ENCODE peak calls at places on chromosomes 7 and 10, in five cellular contexts. One of them, this sample, is unnamed. For H3K4me1, the result is how much of the 10 kb centered on the place peaks cover.

GRCh38 chr10:8331896-8332729 is 277.6 kb downstream of the GATA3 start:
- DNase-seq in neuronal stem cell: peak
- DNase-seq in GM23338: peak
- DNase-seq in endothelial cell of umbilical vein: peak
- DNase-seq in neural progenitor cell: peak
- DNase-seq in this sample: no peak

GRCh38 chr10:51430506-51430905 is 268.9 kb downstream of the CSTF2T start:
- DNase-seq in neuronal stem cell: no peak
- DNase-seq in GM23338: no peak
- DNase-seq in endothelial cell of umbilical vein: no peak
- DNase-seq in neural progenitor cell: no peak
- DNase-seq in this sample: no peak

GRCh38 chr10:34299105-34299611 is 515.9 kb downstream of the PARD3 start:
- DNase-seq in neuronal stem cell: no peak
- DNase-seq in GM23338: no peak
- DNase-seq in endothelial cell of umbilical vein: peak
- DNase-seq in neural progenitor cell: no peak
- DNase-seq in this sample: no peak

GRCh38 chr7:1512781-1513656 is 8.8 kb upstream of the INTS1 start:
- DNase-seq in neuronal stem cell: no peak
- DNase-seq in GM23338: no peak
- DNase-seq in endothelial cell of umbilical vein: peak
- DNase-seq in neural progenitor cell: no peak
- DNase-seq in this sample: peak

GRCh38 chr7:37107047-37107446 is 341.6 kb downstream of the ELMO1 start:
- DNase-seq in neuronal stem cell: no peak
- DNase-seq in GM23338: no peak
- DNase-seq in endothelial cell of umbilical vein: no peak
- DNase-seq in neural progenitor cell: no peak
- DNase-seq in this sample: no peak

GRCh38 chr7:157302314-157302711 is 34.5 kb upstream of the DNAJB6 start:
- DNase-seq in neuronal stem cell: no peak
- DNase-seq in GM23338: peak
- DNase-seq in endothelial cell of umbilical vein: no peak
- DNase-seq in neural progenitor cell: no peak
- DNase-seq in this sample: peak

GRCh38 chr7:139916717-139917395 is 87.8 kb downstream of the TBXAS1 start:
- DNase-seq in neuronal stem cell: no peak
- DNase-seq in GM23338: no peak
- DNase-seq in endothelial cell of umbilical vein: no peak
- DNase-seq in neural progenitor cell: no peak
- DNase-seq in this sample: peak

GRCh38 chr7:117871778-117872538 is 1.3 kb downstream of the CTTNBP2 start:
- DNase-seq in neuronal stem cell: peak
- DNase-seq in GM23338: peak
- DNase-seq in endothelial cell of umbilical vein: no peak
- DNase-seq in neural progenitor cell: peak
- DNase-seq in this sample: no peak

GRCh38 chr10:101573885-101574284 is 14.2 kb downstream of the POLL start:
- DNase-seq in neuronal stem cell: no peak
- DNase-seq in GM23338: no peak
- DNase-seq in endothelial cell of umbilical vein: no peak
- DNase-seq in neural progenitor cell: no peak
- DNase-seq in this sample: no peak

GRCh38 chr10:43049081-43049551 is 27.8 kb upstream of the RET start:
- DNase-seq in neuronal stem cell: no peak
- DNase-seq in GM23338: no peak
- DNase-seq in endothelial cell of umbilical vein: no peak
- DNase-seq in neural progenitor cell: no peak
- DNase-seq in this sample: no peak

GRCh38 chr10:46544989-46545791 is 11.3 kb downstream of the GPRIN2 start:
- DNase-seq in neuronal stem cell: no peak
- DNase-seq in GM23338: peak
- DNase-seq in endothelial cell of umbilical vein: no peak
- DNase-seq in neural progenitor cell: peak
- DNase-seq in this sample: peak

GRCh38 chr7:3095046-3095445 is 51.4 kb upstream of the CARD11 start:
- DNase-seq in neuronal stem cell: no peak
- DNase-seq in GM23338: no peak
- DNase-seq in endothelial cell of umbilical vein: no peak
- DNase-seq in neural progenitor cell: no peak
- DNase-seq in this sample: peak

GRCh38 chr7:17408245-17408903 is 109.9 kb downstream of the AHR start:
- DNase-seq in neuronal stem cell: no peak
- DNase-seq in GM23338: no peak
- DNase-seq in endothelial cell of umbilical vein: peak
- DNase-seq in neural progenitor cell: no peak
- DNase-seq in this sample: no peak

GRCh38 chr10:119620241-119620753 is 23.5 kb upstream of the TIAL1 start:
- DNase-seq in neuronal stem cell: no peak
- DNase-seq in GM23338: no peak
- DNase-seq in endothelial cell of umbilical vein: peak
- DNase-seq in neural progenitor cell: no peak
- DNase-seq in this sample: no peak

GRCh38 chr10:80718024-80718423 is 180.3 kb downstream of the SH2D4B start:
- DNase-seq in neuronal stem cell: no peak
- DNase-seq in GM23338: no peak
- DNase-seq in endothelial cell of umbilical vein: no peak
- DNase-seq in neural progenitor cell: no peak
- DNase-seq in this sample: no peak

GRCh38 chr7:130352335-130353074 is 7.9 kb downstream of the CPA5 start:
- DNase-seq in neuronal stem cell: no peak
- DNase-seq in GM23338: no peak
- DNase-seq in endothelial cell of umbilical vein: peak
- DNase-seq in neural progenitor cell: peak
- DNase-seq in this sample: no peak

GRCh38 chr7:98619450-98620321 is 2.6 kb downstream of the NPTX2 start:
- DNase-seq in neuronal stem cell: no peak
- DNase-seq in GM23338: peak
- DNase-seq in endothelial cell of umbilical vein: no peak
- DNase-seq in neural progenitor cell: peak
- DNase-seq in this sample: no peak

GRCh38 chr10:91409869-91410637 is at the start of gene HECTD2:
- DNase-seq in neuronal stem cell: peak
- DNase-seq in GM23338: peak
- DNase-seq in endothelial cell of umbilical vein: peak
- DNase-seq in neural progenitor cell: peak
- DNase-seq in this sample: peak

GRCh38 chr7:101402081-101402779 is 39.6 kb downstream of the COL26A1 start:
- DNase-seq in neuronal stem cell: peak
- DNase-seq in GM23338: peak
- DNase-seq in endothelial cell of umbilical vein: peak
- DNase-seq in neural progenitor cell: peak
- DNase-seq in this sample: no peak

GRCh38 chr10:70921285-70921684 is 32.9 kb upstream of the PCBD1 start:
- DNase-seq in neuronal stem cell: no peak
- DNase-seq in GM23338: no peak
- DNase-seq in endothelial cell of umbilical vein: no peak
- DNase-seq in neural progenitor cell: no peak
- DNase-seq in this sample: no peak

GRCh38 chr7:37284805-37285211 is 163.9 kb downstream of the ELMO1 start:
- DNase-seq in neuronal stem cell: peak
- DNase-seq in GM23338: peak
- DNase-seq in endothelial cell of umbilical vein: peak
- DNase-seq in neural progenitor cell: peak
- DNase-seq in this sample: peak

GRCh38 chr7:70040971-70041766 is 442.9 kb downstream of the AUTS2 start:
- DNase-seq in neuronal stem cell: no peak
- DNase-seq in GM23338: peak
- DNase-seq in endothelial cell of umbilical vein: no peak
- DNase-seq in neural progenitor cell: peak
- DNase-seq in this sample: peak

DNA sequence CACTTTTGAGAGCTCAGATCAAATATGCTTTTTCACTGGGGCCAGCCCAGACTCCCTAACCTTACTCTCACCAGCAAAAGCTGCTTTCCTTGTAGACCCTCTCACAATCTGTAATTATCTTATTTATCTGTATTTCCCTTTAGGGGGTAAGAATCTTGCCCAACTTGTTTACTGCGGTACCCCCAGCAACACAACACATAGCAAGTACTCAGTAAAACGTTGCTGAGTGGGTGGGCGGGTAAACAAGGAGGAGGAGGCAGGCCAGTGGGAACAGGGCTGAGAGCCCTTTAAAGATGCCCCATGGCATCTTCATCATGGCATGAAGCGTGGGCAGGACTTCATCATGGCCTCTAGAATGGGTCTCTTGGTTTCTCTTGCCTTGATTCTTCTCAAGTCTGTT is 64.2 kb downstream of the SORBS1 start:
- DNase-seq in neuronal stem cell: no peak
- DNase-seq in GM23338: no peak
- DNase-seq in endothelial cell of umbilical vein: no peak
- DNase-seq in neural progenitor cell: no peak
- DNase-seq in this sample: no peak
- H3K4me1 ChIP-seq in neuronal stem cell: under half
- H3K4me1 ChIP-seq in GM23338: under half
- H3K4me1 ChIP-seq in endothelial cell of umbilical vein: under half
- H3K4me1 ChIP-seq in neural progenitor cell: under half
- H3K4me1 ChIP-seq in this sample: under half

DNA sequence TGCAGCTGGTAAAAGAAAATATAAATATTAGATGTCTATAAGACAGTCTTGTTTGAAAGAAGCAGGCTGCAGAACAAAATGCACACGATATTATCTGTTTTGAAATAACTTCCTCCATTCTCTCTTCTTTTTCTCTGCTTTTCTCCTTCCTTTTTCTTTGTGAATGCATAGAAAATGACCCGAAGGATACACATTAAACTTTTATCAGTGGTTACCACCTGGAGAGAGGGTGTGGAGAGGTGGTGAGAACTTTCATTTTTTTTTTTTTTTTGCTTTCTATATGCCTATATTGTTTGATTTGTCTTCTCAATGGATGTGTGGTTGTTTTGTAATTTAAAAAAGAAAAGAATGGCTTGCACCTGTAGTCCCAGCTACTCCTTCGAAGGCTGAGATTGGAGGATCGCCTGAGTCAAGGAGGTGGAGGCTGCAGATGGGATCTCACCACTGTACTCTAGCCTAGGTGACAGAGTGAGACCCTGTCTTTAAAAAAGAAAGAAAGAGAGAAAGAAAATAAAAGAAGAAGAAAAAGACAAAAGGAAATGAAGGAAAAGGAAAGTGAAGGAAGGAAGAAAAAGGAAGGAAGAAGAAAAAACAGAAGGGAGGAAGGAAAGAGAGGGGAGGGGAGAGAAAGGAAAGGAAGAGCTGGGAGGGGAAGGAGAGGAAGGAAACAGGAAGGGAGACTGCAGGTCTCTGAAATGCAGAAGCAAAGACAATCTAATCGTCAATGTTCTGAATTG is 64.4 kb downstream of the SAMD9 start:
- DNase-seq in neuronal stem cell: no peak
- DNase-seq in GM23338: no peak
- DNase-seq in endothelial cell of umbilical vein: no peak
- DNase-seq in neural progenitor cell: no peak
- DNase-seq in this sample: no peak
- H3K27ac ChIP-seq in neuronal stem cell: no peak
- H3K27ac ChIP-seq in GM23338: no peak
- H3K27ac ChIP-seq in endothelial cell of umbilical vein: no peak
- H3K27ac ChIP-seq in neural progenitor cell: no peak
- H3K27ac ChIP-seq in this sample: no peak

GRCh38 chr10:103852856-103853255 is 2.5 kb downstream of the SH3PXD2A start:
- DNase-seq in neuronal stem cell: no peak
- DNase-seq in GM23338: no peak
- DNase-seq in endothelial cell of umbilical vein: no peak
- DNase-seq in neural progenitor cell: no peak
- DNase-seq in this sample: no peak

GRCh38 chr10:103855424-103855823 is at the start of gene SH3PXD2A:
- DNase-seq in neuronal stem cell: peak
- DNase-seq in GM23338: peak
- DNase-seq in endothelial cell of umbilical vein: peak
- DNase-seq in neural progenitor cell: peak
- DNase-seq in this sample: no peak

GRCh38 chr10:103854687-103855423 is 521 bp downstream of the SH3PXD2A start:
- DNase-seq in neuronal stem cell: no peak
- DNase-seq in GM23338: peak
- DNase-seq in endothelial cell of umbilical vein: peak
- DNase-seq in neural progenitor cell: peak
- DNase-seq in this sample: no peak

GRCh38 chr10:103853428-103854264 is 1.7 kb downstream of the SH3PXD2A start:
- DNase-seq in neuronal stem cell: no peak
- DNase-seq in GM23338: no peak
- DNase-seq in endothelial cell of umbilical vein: no peak
- DNase-seq in neural progenitor cell: no peak
- DNase-seq in this sample: no peak

DNA sequence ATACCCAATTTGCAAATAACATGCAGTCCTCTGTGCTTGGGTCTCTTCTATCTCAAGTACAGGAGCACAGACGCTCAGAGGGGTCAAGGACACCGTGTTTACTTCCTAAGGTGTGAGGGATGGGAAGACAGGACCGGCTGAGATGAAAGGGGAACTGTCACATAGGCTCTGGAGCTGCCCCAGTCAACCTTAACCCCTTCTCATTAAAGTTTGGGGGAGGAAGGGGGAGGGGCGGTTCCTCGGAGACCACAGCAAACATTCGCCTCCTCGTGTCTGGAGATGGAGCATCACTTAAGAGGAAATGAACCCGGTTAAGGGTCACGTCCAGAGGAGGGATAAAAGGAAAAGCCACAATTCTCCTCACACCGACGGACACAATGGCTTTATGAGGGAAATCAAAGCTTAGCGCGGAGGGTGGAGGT is 1.1 kb downstream of the SH3PXD2A start:
- DNase-seq in neuronal stem cell: peak
- DNase-seq in GM23338: peak
- DNase-seq in endothelial cell of umbilical vein: no peak
- DNase-seq in neural progenitor cell: peak
- DNase-seq in this sample: no peak
- H2AFZ ChIP-seq in neuronal stem cell: peak
- H2AFZ ChIP-seq in GM23338: peak
- H2AFZ ChIP-seq in endothelial cell of umbilical vein: peak
- H2AFZ ChIP-seq in neural progenitor cell: peak
- H2AFZ ChIP-seq in this sample: no peak

DNA sequence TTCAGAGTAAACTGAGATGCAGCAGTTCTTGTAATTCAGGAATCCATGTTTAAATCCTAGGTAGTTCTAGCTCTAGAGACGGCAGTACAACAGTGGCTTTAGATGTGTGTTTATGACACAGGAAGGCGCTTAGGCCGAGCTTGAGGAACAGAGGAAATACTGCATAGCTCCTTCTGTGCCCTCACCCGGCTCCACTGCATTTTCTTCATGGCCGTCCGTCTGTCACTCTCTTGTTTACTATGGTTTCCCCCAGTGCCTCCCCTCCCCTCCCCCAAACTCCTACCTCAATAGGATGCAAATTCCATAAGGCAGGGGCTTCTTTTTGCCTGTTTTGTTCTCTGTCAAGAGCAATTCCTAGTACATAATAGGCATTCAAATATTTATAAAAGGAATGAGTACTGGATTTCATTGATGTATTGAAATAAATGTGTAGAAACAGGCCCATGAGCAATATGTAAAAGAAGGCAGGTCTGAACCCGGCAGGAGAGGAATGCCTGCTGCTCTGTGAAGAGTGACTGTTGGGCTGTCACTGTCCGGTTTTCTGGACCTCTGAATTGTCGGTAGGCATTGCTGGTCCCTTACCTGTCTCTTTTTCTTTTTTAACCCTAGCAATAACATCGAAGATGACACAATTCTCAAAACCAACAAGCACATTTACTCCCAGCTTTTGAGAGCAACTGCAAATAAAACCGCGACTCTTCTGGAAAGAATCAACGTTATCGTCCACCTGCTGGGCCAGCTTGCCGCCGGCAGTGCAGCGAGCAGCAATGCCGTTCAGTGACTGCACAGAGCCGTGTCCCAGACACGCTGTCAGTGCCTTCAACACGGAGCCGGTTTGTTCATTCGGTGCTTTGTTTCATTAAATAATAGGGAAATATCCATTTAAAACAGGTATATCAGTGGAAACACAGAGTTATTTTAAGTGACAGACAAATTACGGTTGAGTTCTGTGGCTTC is 12.7 kb downstream of the MMP21 start:
- DNase-seq in neuronal stem cell: peak
- DNase-seq in GM23338: no peak
- DNase-seq in endothelial cell of umbilical vein: peak
- DNase-seq in neural progenitor cell: no peak
- DNase-seq in this sample: no peak
- H3K4me1 ChIP-seq in neuronal stem cell: under half
- H3K4me1 ChIP-seq in GM23338: under half
- H3K4me1 ChIP-seq in endothelial cell of umbilical vein: under half
- H3K4me1 ChIP-seq in neural progenitor cell: under half
- H3K4me1 ChIP-seq in this sample: under half